ENCODE peak calls at places on chromosomes 7 and 10, in seven cellular contexts. One of them, this sample, is unnamed.

GRCh38 chr10:77939561-77940001 is 13.0 kb upstream of the DLG5 start:
- DNase-seq in Caki2: no peak
- DNase-seq in OCI-LY7: no peak
- DNase-seq in brain microvascular endothelial cell: peak
- DNase-seq in activated naive CD8-positive, alpha-beta T cell treated with anti-CD3 and anti-CD28 coated beads for 36 hours: no peak
- DNase-seq in MM.1S: no peak
- DNase-seq in Ammon's horn: no peak
- DNase-seq in this sample: no peak

GRCh38 chr7:86814980-86815379 is 171.3 kb downstream of the GRM3 start:
- DNase-seq in MM.1S: peak
- DNase-seq in brain microvascular endothelial cell: no peak
- DNase-seq in Ammon's horn: peak
- DNase-seq in Caki2: peak
- DNase-seq in OCI-LY7: peak
- DNase-seq in activated naive CD8-positive, alpha-beta T cell treated with anti-CD3 and anti-CD28 coated beads for 36 hours: no peak
- DNase-seq in this sample: no peak

GRCh38 chr7:157795199-157795598 is 458.4 kb downstream of the DNAJB6 start:
- DNase-seq in Ammon's horn: no peak
- DNase-seq in MM.1S: no peak
- DNase-seq in OCI-LY7: no peak
- DNase-seq in brain microvascular endothelial cell: peak
- DNase-seq in Caki2: no peak
- DNase-seq in activated naive CD8-positive, alpha-beta T cell treated with anti-CD3 and anti-CD28 coated beads for 36 hours: no peak
- DNase-seq in this sample: no peak

GRCh38 chr10:116690356-116691078 is 51.8 kb downstream of the HSPA12A start:
- DNase-seq in MM.1S: no peak
- DNase-seq in brain microvascular endothelial cell: no peak
- DNase-seq in Caki2: no peak
- DNase-seq in Ammon's horn: peak
- DNase-seq in activated naive CD8-positive, alpha-beta T cell treated with anti-CD3 and anti-CD28 coated beads for 36 hours: no peak
- DNase-seq in OCI-LY7: no peak
- DNase-seq in this sample: peak

GRCh38 chr10:67666416-67667043 is 29.5 kb downstream of the CTNNA3 start:
- DNase-seq in brain microvascular endothelial cell: no peak
- DNase-seq in Ammon's horn: peak
- DNase-seq in activated naive CD8-positive, alpha-beta T cell treated with anti-CD3 and anti-CD28 coated beads for 36 hours: no peak
- DNase-seq in MM.1S: peak
- DNase-seq in Caki2: peak
- DNase-seq in OCI-LY7: peak
- DNase-seq in this sample: no peak

GRCh38 chr10:42985436-42986316 is 91.2 kb upstream of the RET start:
- DNase-seq in OCI-LY7: no peak
- DNase-seq in MM.1S: no peak
- DNase-seq in activated naive CD8-positive, alpha-beta T cell treated with anti-CD3 and anti-CD28 coated beads for 36 hours: no peak
- DNase-seq in brain microvascular endothelial cell: no peak
- DNase-seq in Caki2: no peak
- DNase-seq in Ammon's horn: no peak
- DNase-seq in this sample: no peak

GRCh38 chr7:76065016-76065612 is 17.2 kb downstream of the MDH2 start:
- DNase-seq in Ammon's horn: no peak
- DNase-seq in OCI-LY7: no peak
- DNase-seq in Caki2: no peak
- DNase-seq in MM.1S: no peak
- DNase-seq in brain microvascular endothelial cell: no peak
- DNase-seq in activated naive CD8-positive, alpha-beta T cell treated with anti-CD3 and anti-CD28 coated beads for 36 hours: peak
- DNase-seq in this sample: no peak

GRCh38 chr10:118504044-118504944 is 91.2 kb downstream of the PRLHR start:
- DNase-seq in activated naive CD8-positive, alpha-beta T cell treated with anti-CD3 and anti-CD28 coated beads for 36 hours: no peak
- DNase-seq in OCI-LY7: no peak
- DNase-seq in Ammon's horn: no peak
- DNase-seq in brain microvascular endothelial cell: peak
- DNase-seq in MM.1S: no peak
- DNase-seq in Caki2: peak
- DNase-seq in this sample: no peak

GRCh38 chr7:44072364-44073231 is 7.2 kb upstream of the PGAM2 start:
- DNase-seq in brain microvascular endothelial cell: peak
- DNase-seq in activated naive CD8-positive, alpha-beta T cell treated with anti-CD3 and anti-CD28 coated beads for 36 hours: peak
- DNase-seq in Ammon's horn: peak
- DNase-seq in MM.1S: no peak
- DNase-seq in OCI-LY7: peak
- DNase-seq in Caki2: peak
- DNase-seq in this sample: peak

GRCh38 chr7:36459236-36459960 is 69.7 kb downstream of the ANLN start:
- DNase-seq in Caki2: no peak
- DNase-seq in Ammon's horn: no peak
- DNase-seq in brain microvascular endothelial cell: no peak
- DNase-seq in OCI-LY7: no peak
- DNase-seq in activated naive CD8-positive, alpha-beta T cell treated with anti-CD3 and anti-CD28 coated beads for 36 hours: no peak
- DNase-seq in MM.1S: no peak
- DNase-seq in this sample: no peak

GRCh38 chr10:77744249-77744648 is 106.6 kb upstream of the KCNMA1 start:
- DNase-seq in OCI-LY7: no peak
- DNase-seq in brain microvascular endothelial cell: no peak
- DNase-seq in Caki2: peak
- DNase-seq in Ammon's horn: no peak
- DNase-seq in activated naive CD8-positive, alpha-beta T cell treated with anti-CD3 and anti-CD28 coated beads for 36 hours: no peak
- DNase-seq in MM.1S: no peak
- DNase-seq in this sample: no peak

GRCh38 chr7:93196331-93196730 is 29.9 kb downstream of the HEPACAM2 start:
- DNase-seq in activated naive CD8-positive, alpha-beta T cell treated with anti-CD3 and anti-CD28 coated beads for 36 hours: no peak
- DNase-seq in OCI-LY7: no peak
- DNase-seq in Ammon's horn: no peak
- DNase-seq in Caki2: no peak
- DNase-seq in MM.1S: no peak
- DNase-seq in brain microvascular endothelial cell: no peak
- DNase-seq in this sample: no peak

GRCh38 chr10:101588879-101589278 is 758 bp downstream of the DPCD start:
- DNase-seq in brain microvascular endothelial cell: peak
- DNase-seq in activated naive CD8-positive, alpha-beta T cell treated with anti-CD3 and anti-CD28 coated beads for 36 hours: no peak
- DNase-seq in OCI-LY7: no peak
- DNase-seq in Caki2: peak
- DNase-seq in Ammon's horn: no peak
- DNase-seq in MM.1S: no peak
- DNase-seq in this sample: no peak

GRCh38 chr7:149171894-149172533 is 23.3 kb upstream of the ZNF282 start:
- DNase-seq in Caki2: peak
- DNase-seq in brain microvascular endothelial cell: no peak
- DNase-seq in activated naive CD8-positive, alpha-beta T cell treated with anti-CD3 and anti-CD28 coated beads for 36 hours: no peak
- DNase-seq in Ammon's horn: no peak
- DNase-seq in OCI-LY7: no peak
- DNase-seq in MM.1S: no peak
- DNase-seq in this sample: no peak

GRCh38 chr7:155874411-155874810 is 62.1 kb upstream of the SHH start:
- DNase-seq in activated naive CD8-positive, alpha-beta T cell treated with anti-CD3 and anti-CD28 coated beads for 36 hours: no peak
- DNase-seq in brain microvascular endothelial cell: no peak
- DNase-seq in OCI-LY7: no peak
- DNase-seq in MM.1S: no peak
- DNase-seq in Ammon's horn: no peak
- DNase-seq in Caki2: no peak
- DNase-seq in this sample: no peak

GRCh38 chr10:90805211-90805610 is 52.6 kb downstream of the HTR7 start:
- DNase-seq in Ammon's horn: no peak
- DNase-seq in OCI-LY7: no peak
- DNase-seq in brain microvascular endothelial cell: no peak
- DNase-seq in activated naive CD8-positive, alpha-beta T cell treated with anti-CD3 and anti-CD28 coated beads for 36 hours: no peak
- DNase-seq in MM.1S: no peak
- DNase-seq in Caki2: no peak
- DNase-seq in this sample: no peak

GRCh38 chr7:100545636-100546128 is 6.7 kb downstream of the AGFG2 start:
- DNase-seq in Caki2: peak
- DNase-seq in OCI-LY7: peak
- DNase-seq in Ammon's horn: no peak
- DNase-seq in brain microvascular endothelial cell: peak
- DNase-seq in MM.1S: no peak
- DNase-seq in activated naive CD8-positive, alpha-beta T cell treated with anti-CD3 and anti-CD28 coated beads for 36 hours: peak
- DNase-seq in this sample: peak

GRCh38 chr10:71406878-71407277 is 10.2 kb downstream of the CDH23 start:
- DNase-seq in activated naive CD8-positive, alpha-beta T cell treated with anti-CD3 and anti-CD28 coated beads for 36 hours: no peak
- DNase-seq in Caki2: no peak
- DNase-seq in brain microvascular endothelial cell: no peak
- DNase-seq in MM.1S: no peak
- DNase-seq in OCI-LY7: no peak
- DNase-seq in Ammon's horn: no peak
- DNase-seq in this sample: no peak

GRCh38 chr7:102029616-102030015 is 212.2 kb downstream of the CUX1 start:
- DNase-seq in OCI-LY7: no peak
- DNase-seq in activated naive CD8-positive, alpha-beta T cell treated with anti-CD3 and anti-CD28 coated beads for 36 hours: no peak
- DNase-seq in brain microvascular endothelial cell: no peak
- DNase-seq in Caki2: no peak
- DNase-seq in Ammon's horn: no peak
- DNase-seq in MM.1S: no peak
- DNase-seq in this sample: no peak

GRCh38 chr10:106043833-106044232 is 1120.7 kb downstream of the SORCS1 start:
- DNase-seq in Caki2: peak
- DNase-seq in OCI-LY7: no peak
- DNase-seq in MM.1S: no peak
- DNase-seq in brain microvascular endothelial cell: peak
- DNase-seq in activated naive CD8-positive, alpha-beta T cell treated with anti-CD3 and anti-CD28 coated beads for 36 hours: no peak
- DNase-seq in Ammon's horn: no peak
- DNase-seq in this sample: no peak

GRCh38 chr7:47639495-47640110 is 57.7 kb upstream of the TNS3 start:
- DNase-seq in Ammon's horn: no peak
- DNase-seq in OCI-LY7: no peak
- DNase-seq in MM.1S: no peak
- DNase-seq in activated naive CD8-positive, alpha-beta T cell treated with anti-CD3 and anti-CD28 coated beads for 36 hours: no peak
- DNase-seq in Caki2: no peak
- DNase-seq in brain microvascular endothelial cell: no peak
- DNase-seq in this sample: no peak

GRCh38 chr10:50224330-50224952 is 26.9 kb downstream of the ASAH2 start:
- DNase-seq in brain microvascular endothelial cell: peak
- DNase-seq in activated naive CD8-positive, alpha-beta T cell treated with anti-CD3 and anti-CD28 coated beads for 36 hours: peak
- DNase-seq in Caki2: peak
- DNase-seq in MM.1S: peak
- DNase-seq in OCI-LY7: peak
- DNase-seq in Ammon's horn: peak
- DNase-seq in this sample: no peak

GRCh38 chr7:81606078-81606863 is 163.6 kb downstream of the HGF start:
- DNase-seq in MM.1S: no peak
- DNase-seq in brain microvascular endothelial cell: no peak
- DNase-seq in activated naive CD8-positive, alpha-beta T cell treated with anti-CD3 and anti-CD28 coated beads for 36 hours: no peak
- DNase-seq in OCI-LY7: no peak
- DNase-seq in Ammon's horn: no peak
- DNase-seq in Caki2: peak
- DNase-seq in this sample: no peak

GRCh38 chr10:112953760-112954159 is 3.7 kb downstream of the TCF7L2 start:
- DNase-seq in Caki2: peak
- DNase-seq in activated naive CD8-positive, alpha-beta T cell treated with anti-CD3 and anti-CD28 coated beads for 36 hours: no peak
- DNase-seq in OCI-LY7: no peak
- DNase-seq in brain microvascular endothelial cell: peak
- DNase-seq in MM.1S: no peak
- DNase-seq in Ammon's horn: no peak
- DNase-seq in this sample: no peak

GRCh38 chr10:2925631-2926030 is 141.7 kb upstream of the PFKP start:
- DNase-seq in Ammon's horn: peak
- DNase-seq in activated naive CD8-positive, alpha-beta T cell treated with anti-CD3 and anti-CD28 coated beads for 36 hours: no peak
- DNase-seq in brain microvascular endothelial cell: peak
- DNase-seq in Caki2: no peak
- DNase-seq in MM.1S: no peak
- DNase-seq in OCI-LY7: no peak
- DNase-seq in this sample: no peak

GRCh38 chr10:74081192-74081803 is 69.3 kb downstream of the AP3M1 start:
- DNase-seq in OCI-LY7: peak
- DNase-seq in activated naive CD8-positive, alpha-beta T cell treated with anti-CD3 and anti-CD28 coated beads for 36 hours: peak
- DNase-seq in Caki2: peak
- DNase-seq in Ammon's horn: peak
- DNase-seq in brain microvascular endothelial cell: peak
- DNase-seq in MM.1S: peak
- DNase-seq in this sample: peak

GRCh38 chr7:140439359-140439758 is 35.5 kb downstream of the RAB19 start:
- DNase-seq in brain microvascular endothelial cell: no peak
- DNase-seq in OCI-LY7: no peak
- DNase-seq in MM.1S: no peak
- DNase-seq in activated naive CD8-positive, alpha-beta T cell treated with anti-CD3 and anti-CD28 coated beads for 36 hours: no peak
- DNase-seq in Caki2: no peak
- DNase-seq in Ammon's horn: no peak
- DNase-seq in this sample: no peak

GRCh38 chr10:60778978-60779668 is 845 bp downstream of the CDK1 start:
- DNase-seq in OCI-LY7: peak
- DNase-seq in Ammon's horn: no peak
- DNase-seq in activated naive CD8-positive, alpha-beta T cell treated with anti-CD3 and anti-CD28 coated beads for 36 hours: no peak
- DNase-seq in brain microvascular endothelial cell: no peak
- DNase-seq in MM.1S: peak
- DNase-seq in Caki2: peak
- DNase-seq in this sample: no peak

GRCh38 chr10:43195557-43195956 is 57.3 kb downstream of the CSGALNACT2 start:
- DNase-seq in activated naive CD8-positive, alpha-beta T cell treated with anti-CD3 and anti-CD28 coated beads for 36 hours: no peak
- DNase-seq in Caki2: no peak
- DNase-seq in brain microvascular endothelial cell: no peak
- DNase-seq in OCI-LY7: no peak
- DNase-seq in MM.1S: no peak
- DNase-seq in Ammon's horn: no peak
- DNase-seq in this sample: no peak